ENCODE peak calls at places on chromosomes 16 and 17, in four cellular contexts. G is K562, A is HepG2, T is WTC11. E is an unnamed sample.

GRCh38 chr17:28154242-28154641 is 111.8 kb downstream of the NLK start:
- DNase-seq in G (no peak), A (no peak), T (no peak), E (no peak)

GRCh38 chr17:13107726-13108235 is 90.0 kb upstream of the ELAC2 start:
- DNase-seq in G (no peak), A (no peak), T (no peak), E (no peak)

GRCh38 chr16:67317853-67318252 is 8.7 kb downstream of the KCTD19 start:
- DNase-seq in G (no peak), A (no peak), T (no peak), E (no peak)

GRCh38 chr17:81334419-81334896 is 39.4 kb upstream of the SLC38A10 start:
- DNase-seq in G (no peak), A (no peak), T (no peak), E (no peak)

GRCh38 chr17:37848690-37849616 is 75.3 kb upstream of the TBC1D3K start:
- DNase-seq in G (no peak), A (no peak), T (no peak), E (no peak)

GRCh38 chr17:43753488-43754129 is 5.0 kb downstream of the SOST start:
- DNase-seq in G (peak; percentile 31), A (no peak), T (no peak), E (no peak)

GRCh38 chr17:34364741-34365140 is 1.7 kb upstream of the CCL1 start:
- DNase-seq in G (no peak), A (no peak), T (no peak), E (no peak)

GRCh38 chr16:55052335-55053070 is 121.8 kb downstream of the IRX5 start:
- DNase-seq in G (no peak), A (no peak), T (no peak), E (no peak)

GRCh38 chr16:60651351-60651750 is 1384.9 kb downstream of the CDH8 start:
- DNase-seq in G (no peak), A (no peak), T (no peak), E (no peak)

GRCh38 chr16:89195521-89196171 is 4.7 kb downstream of the SLC22A31 start:
- DNase-seq in G (no peak), A (no peak), T (no peak), E (no peak)

GRCh38 chr17:62666801-62667591 is 39.5 kb downstream of the MRC2 start:
- DNase-seq in G (no peak), A (no peak), T (peak; percentile 8), E (no peak)

GRCh38 chr17:64418506-64419339 is 28.1 kb upstream of the PECAM1 start:
- DNase-seq in G (peak; percentile 65), A (peak; percentile 67), T (no peak), E (peak; percentile 66)

GRCh38 chr17:71423871-71424546 is 696.8 kb upstream of the SOX9 start:
- DNase-seq in G (no peak), A (no peak), T (no peak), E (no peak)

GRCh38 chr17:20123209-20123608 is 114.0 kb downstream of the SPECC1 start:
- DNase-seq in G (no peak), A (no peak), T (no peak), E (no peak)

GRCh38 chr16:65876624-65877023 is 489.9 kb upstream of the CDH5 start:
- DNase-seq in G (no peak), A (no peak), T (no peak), E (no peak)

GRCh38 chr17:50183439-50184001 is 17.7 kb downstream of the SGCA start:
- DNase-seq in G (no peak), A (no peak), T (no peak), E (no peak)
- TF ChIP-seq ELF4 in G (no peak), A (no peak), T (no peak), E (no peak)

GRCh38 chr16:16797239-16797638 is 418.3 kb downstream of the NPIPA7 start:
- DNase-seq in G (no peak), A (no peak), T (peak; percentile 17), E (no peak)
- TF ChIP-seq ELF4 in G (no peak), A (no peak), T (no peak), E (no peak)

DNA sequence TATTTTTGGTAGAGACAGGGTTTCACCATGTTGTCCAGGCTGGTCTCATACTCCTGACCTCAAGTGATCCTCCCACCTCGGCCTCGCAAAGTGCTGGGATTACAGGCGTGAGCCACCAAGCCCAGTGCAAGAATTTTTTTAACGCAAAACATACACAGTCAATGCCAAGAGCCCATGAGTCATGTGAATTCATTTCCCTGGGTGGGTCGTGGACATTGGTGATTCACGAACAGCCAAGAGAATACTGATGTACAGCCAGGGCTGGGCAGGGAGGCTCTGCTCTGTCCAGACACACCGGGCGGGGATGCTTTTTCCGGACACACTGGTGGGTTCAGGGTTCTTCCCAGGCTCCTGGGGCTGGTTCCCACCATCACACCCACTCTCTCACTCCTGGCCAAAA is 17.7 kb downstream of the SLC38A8 start:
- DNase-seq in G (no peak), A (no peak), T (no peak), E (no peak)
- TF ChIP-seq ELF4 in G (no peak), A (no peak), T (no peak), E (no peak)

DNA sequence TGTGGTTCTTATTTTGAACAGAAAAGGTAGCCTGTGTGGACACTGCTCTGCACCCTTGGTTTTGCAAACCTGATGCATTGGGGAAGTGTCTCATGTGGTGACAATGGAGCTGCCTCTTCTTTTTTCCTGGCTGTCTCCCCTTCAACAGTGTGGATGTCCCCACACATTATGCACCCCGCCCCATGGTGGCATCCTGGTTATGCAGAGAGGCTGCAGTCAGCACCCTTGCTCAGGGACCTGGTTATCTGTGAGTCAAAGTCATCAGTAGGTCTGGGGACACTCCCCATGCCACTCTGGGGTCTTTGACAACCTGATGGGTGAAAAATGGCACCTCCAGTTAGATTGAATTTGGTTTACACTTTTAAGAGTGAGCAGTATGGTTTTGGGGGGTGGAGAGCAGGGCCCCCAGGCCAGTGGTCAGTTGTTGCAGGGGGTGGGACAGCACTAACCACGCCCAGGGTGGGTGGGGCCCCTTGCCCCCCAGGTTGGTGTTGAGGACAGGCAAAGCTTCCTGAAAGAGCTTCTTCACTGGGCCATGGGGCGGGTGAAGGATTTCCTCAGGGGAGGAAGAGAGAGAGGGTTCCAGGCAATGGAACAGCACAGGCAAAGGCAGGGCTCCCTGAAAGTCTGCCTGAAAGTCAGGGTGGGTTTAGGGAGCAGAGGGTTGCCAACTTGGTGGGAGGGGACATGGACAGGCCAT is 24.6 kb upstream of the KCNJ12 start:
- DNase-seq in G (no peak), A (no peak), T (no peak), E (no peak)
- TF ChIP-seq ELF4 in G (no peak), A (no peak), T (no peak), E (no peak)

DNA sequence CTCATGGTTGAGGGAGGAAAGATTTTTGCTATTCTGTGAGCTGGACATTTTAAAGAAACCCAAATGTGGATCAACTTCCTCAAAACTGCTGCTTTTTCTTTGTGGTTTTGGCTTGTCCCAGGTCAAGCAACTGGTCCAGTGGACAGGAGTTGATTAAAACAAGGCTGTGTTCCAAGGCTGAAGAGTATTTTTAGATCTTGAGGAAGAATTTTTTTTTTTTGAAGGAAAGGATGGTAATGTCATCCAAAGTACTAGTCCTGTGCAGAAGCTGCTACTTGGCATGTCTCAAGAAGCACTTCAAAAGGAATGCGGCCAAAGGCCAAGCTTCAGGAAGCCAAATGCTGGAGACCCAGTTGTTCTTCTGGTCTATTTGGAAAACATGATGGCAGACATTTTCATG is 8.0 kb upstream of the MYH2 start:
- DNase-seq in G (no peak), A (no peak), T (no peak), E (no peak)
- TF ChIP-seq ELF4 in G (no peak), A (no peak), T (no peak), E (no peak)

DNA sequence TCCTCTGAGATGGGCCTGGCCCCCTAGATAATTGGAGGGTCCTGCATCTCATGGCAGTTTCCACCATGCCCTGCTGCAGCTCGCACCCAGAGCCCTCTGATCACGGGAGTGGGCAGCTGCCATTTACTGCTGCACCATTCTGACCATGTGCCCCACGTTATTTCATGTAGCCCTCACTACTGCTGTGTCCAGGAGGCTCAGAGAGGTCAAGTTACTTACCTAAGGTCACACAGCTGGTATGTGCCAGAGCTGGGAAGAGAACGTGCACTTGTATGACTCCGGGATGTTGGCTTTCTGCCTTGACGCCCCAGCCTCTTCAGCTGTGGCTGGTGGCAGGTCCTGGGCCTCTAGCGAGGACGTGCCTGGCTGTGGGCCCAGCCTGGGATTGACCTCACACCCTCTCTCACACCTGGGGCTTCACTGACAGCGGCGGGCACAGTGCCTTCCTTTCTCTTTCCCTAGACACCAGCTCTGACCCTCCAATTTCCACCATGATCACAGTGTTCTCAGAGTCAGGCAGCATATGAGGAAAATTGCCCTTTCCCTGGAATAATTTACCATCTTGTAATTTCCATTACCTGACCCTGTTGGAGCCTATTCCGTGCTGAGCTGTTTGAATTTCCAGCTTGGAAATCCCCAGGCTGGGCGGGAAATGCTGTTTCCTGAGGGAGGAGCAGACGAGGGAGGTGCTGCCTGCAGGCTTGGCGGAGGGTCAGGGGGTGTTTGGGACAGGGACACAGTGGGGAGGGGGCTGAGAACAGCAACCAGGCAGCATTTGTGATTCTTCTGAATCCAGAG is 18.6 kb upstream of the DOC2B start:
- DNase-seq in G (no peak), A (no peak), T (peak; percentile 27), E (no peak)
- TF ChIP-seq ELF4 in G (no peak), A (no peak), T (no peak), E (no peak)

DNA sequence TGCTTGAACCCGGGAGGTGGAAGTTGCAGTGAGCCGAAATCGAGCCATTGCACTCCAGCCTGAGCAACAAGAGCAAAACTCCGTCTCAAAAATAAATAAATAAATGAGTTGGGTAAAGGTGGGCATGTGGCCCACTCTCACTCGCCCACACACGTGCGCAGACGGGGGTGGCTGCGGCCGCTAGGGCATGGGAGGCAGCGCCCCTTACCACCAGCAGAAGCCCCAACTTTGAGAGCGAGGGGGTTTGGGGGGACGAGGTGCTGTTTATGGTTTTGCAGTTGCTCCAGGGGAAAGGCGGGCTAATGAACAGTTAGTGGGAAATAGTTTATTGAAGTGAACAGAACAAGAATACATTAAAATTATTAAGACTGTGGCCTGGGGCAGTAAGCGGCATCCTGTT is 14.9 kb upstream of the RBFOX3 start:
- DNase-seq in G (no peak), A (no peak), T (peak; percentile 2), E (no peak)
- TF ChIP-seq ELF4 in G (no peak), A (no peak), T (no peak), E (no peak)

DNA sequence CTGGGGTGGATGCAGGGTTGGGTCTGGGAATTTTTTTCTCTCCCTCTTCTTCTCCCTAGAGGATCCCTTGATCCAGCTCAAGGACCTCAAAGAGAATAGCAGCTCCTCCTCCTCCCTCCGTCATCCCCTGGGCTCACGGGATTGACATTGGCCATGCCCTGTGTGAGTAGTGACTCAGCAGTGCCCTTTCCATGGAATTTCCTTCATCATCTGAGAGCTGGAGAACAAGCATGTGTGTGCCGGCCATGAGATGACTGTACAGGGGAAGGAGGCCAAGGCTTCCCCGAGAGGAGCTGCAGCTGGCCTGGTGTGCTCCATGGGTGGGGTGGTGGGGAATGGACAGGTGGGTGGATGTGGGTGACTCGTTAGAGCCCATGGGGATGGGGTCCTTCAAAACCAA is 8.9 kb upstream of the WSCD1 start:
- DNase-seq in G (no peak), A (peak; percentile 19), T (no peak), E (no peak)
- TF ChIP-seq ELF4 in G (no peak), A (no peak), T (no peak), E (no peak)